ENCODE peak calls at places on chromosomes 3 and 15, in ten cellular contexts. One of them, this sample, is unnamed.

GRCh38 chr3:44065741-44066140 is 175.9 kb upstream of the TOPAZ1 start:
- DNase-seq in type B pancreatic cell: peak
- DNase-seq in heart right ventricle: no peak
- DNase-seq in HCT116: no peak
- DNase-seq in activated T-cell treated with anti-CD3 and anti-CD28 coated beads for 1 hour: no peak
- DNase-seq in GDM1: no peak
- DNase-seq in COR-L47: peak
- DNase-seq in retina: peak
- DNase-seq in nephron progenitor cell: no peak
- DNase-seq in mucosa of gallbladder: no peak
- DNase-seq in this sample: no peak

GRCh38 chr3:172868565-172869172 is 118.1 kb downstream of the ECT2 start:
- DNase-seq in type B pancreatic cell: no peak
- DNase-seq in heart right ventricle: no peak
- DNase-seq in HCT116: no peak
- DNase-seq in activated T-cell treated with anti-CD3 and anti-CD28 coated beads for 1 hour: no peak
- DNase-seq in GDM1: no peak
- DNase-seq in COR-L47: peak
- DNase-seq in retina: no peak
- DNase-seq in nephron progenitor cell: no peak
- DNase-seq in mucosa of gallbladder: no peak
- DNase-seq in this sample: no peak

GRCh38 chr15:70023064-70023768 is 74.5 kb downstream of the TLE3 start:
- DNase-seq in type B pancreatic cell: no peak
- DNase-seq in heart right ventricle: no peak
- DNase-seq in HCT116: peak
- DNase-seq in activated T-cell treated with anti-CD3 and anti-CD28 coated beads for 1 hour: peak
- DNase-seq in GDM1: no peak
- DNase-seq in COR-L47: no peak
- DNase-seq in retina: no peak
- DNase-seq in nephron progenitor cell: no peak
- DNase-seq in mucosa of gallbladder: peak
- DNase-seq in this sample: peak

GRCh38 chr3:159861369-159861987 is 127.2 kb upstream of the IL12A start:
- DNase-seq in type B pancreatic cell: no peak
- DNase-seq in heart right ventricle: no peak
- DNase-seq in HCT116: no peak
- DNase-seq in activated T-cell treated with anti-CD3 and anti-CD28 coated beads for 1 hour: no peak
- DNase-seq in GDM1: no peak
- DNase-seq in COR-L47: no peak
- DNase-seq in retina: no peak
- DNase-seq in nephron progenitor cell: no peak
- DNase-seq in mucosa of gallbladder: no peak
- DNase-seq in this sample: no peak

GRCh38 chr15:34084086-34084485 is 17.6 kb downstream of the EMC7 start:
- DNase-seq in type B pancreatic cell: no peak
- DNase-seq in heart right ventricle: no peak
- DNase-seq in HCT116: no peak
- DNase-seq in activated T-cell treated with anti-CD3 and anti-CD28 coated beads for 1 hour: no peak
- DNase-seq in GDM1: no peak
- DNase-seq in COR-L47: no peak
- DNase-seq in retina: no peak
- DNase-seq in nephron progenitor cell: no peak
- DNase-seq in mucosa of gallbladder: peak
- DNase-seq in this sample: no peak

GRCh38 chr3:195213639-195214315 is 57.2 kb downstream of the XXYLT1 start:
- DNase-seq in type B pancreatic cell: peak
- DNase-seq in heart right ventricle: no peak
- DNase-seq in HCT116: no peak
- DNase-seq in activated T-cell treated with anti-CD3 and anti-CD28 coated beads for 1 hour: no peak
- DNase-seq in GDM1: no peak
- DNase-seq in COR-L47: no peak
- DNase-seq in retina: no peak
- DNase-seq in nephron progenitor cell: no peak
- DNase-seq in mucosa of gallbladder: no peak
- DNase-seq in this sample: no peak

GRCh38 chr15:87033056-87033455 is 953.4 kb downstream of the AGBL1 start:
- DNase-seq in type B pancreatic cell: no peak
- DNase-seq in heart right ventricle: no peak
- DNase-seq in HCT116: no peak
- DNase-seq in activated T-cell treated with anti-CD3 and anti-CD28 coated beads for 1 hour: no peak
- DNase-seq in GDM1: no peak
- DNase-seq in COR-L47: no peak
- DNase-seq in retina: no peak
- DNase-seq in nephron progenitor cell: peak
- DNase-seq in mucosa of gallbladder: no peak
- DNase-seq in this sample: no peak

GRCh38 chr3:188853896-188854295 is 317.9 kb upstream of the TPRG1 start:
- DNase-seq in type B pancreatic cell: no peak
- DNase-seq in heart right ventricle: no peak
- DNase-seq in HCT116: no peak
- DNase-seq in activated T-cell treated with anti-CD3 and anti-CD28 coated beads for 1 hour: no peak
- DNase-seq in GDM1: no peak
- DNase-seq in COR-L47: no peak
- DNase-seq in retina: no peak
- DNase-seq in nephron progenitor cell: no peak
- DNase-seq in mucosa of gallbladder: no peak
- DNase-seq in this sample: no peak

GRCh38 chr3:11373235-11373634 is 101.0 kb downstream of the ATG7 start:
- DNase-seq in type B pancreatic cell: no peak
- DNase-seq in heart right ventricle: no peak
- DNase-seq in HCT116: no peak
- DNase-seq in activated T-cell treated with anti-CD3 and anti-CD28 coated beads for 1 hour: no peak
- DNase-seq in GDM1: no peak
- DNase-seq in COR-L47: peak
- DNase-seq in retina: no peak
- DNase-seq in nephron progenitor cell: no peak
- DNase-seq in mucosa of gallbladder: no peak
- DNase-seq in this sample: no peak

GRCh38 chr3:99774467-99774866 is 43.2 kb upstream of the CMSS1 start:
- DNase-seq in type B pancreatic cell: no peak
- DNase-seq in heart right ventricle: no peak
- DNase-seq in HCT116: no peak
- DNase-seq in activated T-cell treated with anti-CD3 and anti-CD28 coated beads for 1 hour: no peak
- DNase-seq in GDM1: no peak
- DNase-seq in COR-L47: no peak
- DNase-seq in retina: no peak
- DNase-seq in nephron progenitor cell: no peak
- DNase-seq in mucosa of gallbladder: no peak
- DNase-seq in this sample: no peak

GRCh38 chr15:101476756-101477155 is 12.8 kb downstream of the PCSK6 start:
- DNase-seq in type B pancreatic cell: no peak
- DNase-seq in heart right ventricle: no peak
- DNase-seq in HCT116: no peak
- DNase-seq in activated T-cell treated with anti-CD3 and anti-CD28 coated beads for 1 hour: no peak
- DNase-seq in GDM1: no peak
- DNase-seq in COR-L47: no peak
- DNase-seq in retina: no peak
- DNase-seq in nephron progenitor cell: no peak
- DNase-seq in mucosa of gallbladder: no peak
- DNase-seq in this sample: no peak

GRCh38 chr3:129627350-129628168 is 21.1 kb upstream of the PLXND1 start:
- DNase-seq in type B pancreatic cell: no peak
- DNase-seq in heart right ventricle: peak
- DNase-seq in HCT116: peak
- DNase-seq in activated T-cell treated with anti-CD3 and anti-CD28 coated beads for 1 hour: peak
- DNase-seq in GDM1: peak
- DNase-seq in COR-L47: peak
- DNase-seq in retina: peak
- DNase-seq in nephron progenitor cell: peak
- DNase-seq in mucosa of gallbladder: peak
- DNase-seq in this sample: no peak

GRCh38 chr3:184016820-184017671 is 638 bp downstream of the ABCC5 start:
- DNase-seq in type B pancreatic cell: peak
- DNase-seq in heart right ventricle: peak
- DNase-seq in HCT116: peak
- DNase-seq in activated T-cell treated with anti-CD3 and anti-CD28 coated beads for 1 hour: peak
- DNase-seq in GDM1: peak
- DNase-seq in COR-L47: peak
- DNase-seq in retina: peak
- DNase-seq in nephron progenitor cell: peak
- DNase-seq in mucosa of gallbladder: peak
- DNase-seq in this sample: no peak

GRCh38 chr3:167736264-167736787 is 805 bp downstream of the SERPINI1 start:
- DNase-seq in type B pancreatic cell: no peak
- DNase-seq in heart right ventricle: no peak
- DNase-seq in HCT116: no peak
- DNase-seq in activated T-cell treated with anti-CD3 and anti-CD28 coated beads for 1 hour: no peak
- DNase-seq in GDM1: no peak
- DNase-seq in COR-L47: no peak
- DNase-seq in retina: no peak
- DNase-seq in nephron progenitor cell: no peak
- DNase-seq in mucosa of gallbladder: no peak
- DNase-seq in this sample: no peak

GRCh38 chr15:47266556-47266955 is 450.7 kb upstream of the SEMA6D start:
- DNase-seq in type B pancreatic cell: no peak
- DNase-seq in heart right ventricle: no peak
- DNase-seq in HCT116: no peak
- DNase-seq in activated T-cell treated with anti-CD3 and anti-CD28 coated beads for 1 hour: no peak
- DNase-seq in GDM1: no peak
- DNase-seq in COR-L47: no peak
- DNase-seq in retina: no peak
- DNase-seq in nephron progenitor cell: no peak
- DNase-seq in mucosa of gallbladder: no peak
- DNase-seq in this sample: no peak

GRCh38 chr15:92079047-92079446 is 225.5 kb downstream of the SLCO3A1 start:
- DNase-seq in type B pancreatic cell: no peak
- DNase-seq in heart right ventricle: no peak
- DNase-seq in HCT116: peak
- DNase-seq in activated T-cell treated with anti-CD3 and anti-CD28 coated beads for 1 hour: no peak
- DNase-seq in GDM1: no peak
- DNase-seq in COR-L47: no peak
- DNase-seq in retina: no peak
- DNase-seq in nephron progenitor cell: no peak
- DNase-seq in mucosa of gallbladder: no peak
- DNase-seq in this sample: no peak

GRCh38 chr3:156675744-156676466 is 1.5 kb downstream of the TIPARP start:
- DNase-seq in type B pancreatic cell: no peak
- DNase-seq in heart right ventricle: peak
- DNase-seq in HCT116: peak
- DNase-seq in activated T-cell treated with anti-CD3 and anti-CD28 coated beads for 1 hour: peak
- DNase-seq in GDM1: no peak
- DNase-seq in COR-L47: peak
- DNase-seq in retina: peak
- DNase-seq in nephron progenitor cell: peak
- DNase-seq in mucosa of gallbladder: peak
- DNase-seq in this sample: no peak

GRCh38 chr15:29103825-29104565 is 165.6 kb downstream of the NSMCE3 start:
- DNase-seq in type B pancreatic cell: peak
- DNase-seq in heart right ventricle: peak
- DNase-seq in HCT116: peak
- DNase-seq in activated T-cell treated with anti-CD3 and anti-CD28 coated beads for 1 hour: peak
- DNase-seq in GDM1: no peak
- DNase-seq in COR-L47: peak
- DNase-seq in retina: peak
- DNase-seq in nephron progenitor cell: peak
- DNase-seq in mucosa of gallbladder: peak
- DNase-seq in this sample: peak

GRCh38 chr15:27645672-27646071 is 453.4 kb downstream of the OCA2 start:
- DNase-seq in type B pancreatic cell: no peak
- DNase-seq in heart right ventricle: no peak
- DNase-seq in HCT116: no peak
- DNase-seq in activated T-cell treated with anti-CD3 and anti-CD28 coated beads for 1 hour: no peak
- DNase-seq in GDM1: no peak
- DNase-seq in COR-L47: no peak
- DNase-seq in retina: no peak
- DNase-seq in nephron progenitor cell: no peak
- DNase-seq in mucosa of gallbladder: no peak
- DNase-seq in this sample: no peak

GRCh38 chr15:77224352-77224751 is 153.4 kb upstream of the TSPAN3 start:
- DNase-seq in type B pancreatic cell: no peak
- DNase-seq in heart right ventricle: no peak
- DNase-seq in HCT116: no peak
- DNase-seq in activated T-cell treated with anti-CD3 and anti-CD28 coated beads for 1 hour: no peak
- DNase-seq in GDM1: no peak
- DNase-seq in COR-L47: peak
- DNase-seq in retina: peak
- DNase-seq in nephron progenitor cell: no peak
- DNase-seq in mucosa of gallbladder: no peak
- DNase-seq in this sample: no peak

GRCh38 chr15:77982127-77982490 is 95.4 kb downstream of the TBC1D2B start:
- DNase-seq in type B pancreatic cell: no peak
- DNase-seq in heart right ventricle: no peak
- DNase-seq in HCT116: no peak
- DNase-seq in activated T-cell treated with anti-CD3 and anti-CD28 coated beads for 1 hour: no peak
- DNase-seq in GDM1: no peak
- DNase-seq in COR-L47: no peak
- DNase-seq in retina: no peak
- DNase-seq in nephron progenitor cell: no peak
- DNase-seq in mucosa of gallbladder: no peak
- DNase-seq in this sample: no peak

GRCh38 chr3:13179181-13179580 is 106.0 kb upstream of the IQSEC1 start:
- DNase-seq in type B pancreatic cell: no peak
- DNase-seq in heart right ventricle: no peak
- DNase-seq in HCT116: no peak
- DNase-seq in activated T-cell treated with anti-CD3 and anti-CD28 coated beads for 1 hour: no peak
- DNase-seq in GDM1: no peak
- DNase-seq in COR-L47: no peak
- DNase-seq in retina: no peak
- DNase-seq in nephron progenitor cell: no peak
- DNase-seq in mucosa of gallbladder: no peak
- DNase-seq in this sample: no peak

GRCh38 chr3:158279584-158279983 is 169.7 kb downstream of the RSRC1 start:
- DNase-seq in type B pancreatic cell: no peak
- DNase-seq in heart right ventricle: no peak
- DNase-seq in HCT116: no peak
- DNase-seq in activated T-cell treated with anti-CD3 and anti-CD28 coated beads for 1 hour: no peak
- DNase-seq in GDM1: no peak
- DNase-seq in COR-L47: no peak
- DNase-seq in retina: no peak
- DNase-seq in nephron progenitor cell: no peak
- DNase-seq in mucosa of gallbladder: no peak
- DNase-seq in this sample: no peak

GRCh38 chr15:51775967-51776816 is 24.8 kb downstream of the TMOD2 start:
- DNase-seq in type B pancreatic cell: no peak
- DNase-seq in heart right ventricle: peak
- DNase-seq in HCT116: peak
- DNase-seq in activated T-cell treated with anti-CD3 and anti-CD28 coated beads for 1 hour: peak
- DNase-seq in GDM1: peak
- DNase-seq in COR-L47: peak
- DNase-seq in retina: peak
- DNase-seq in nephron progenitor cell: peak
- DNase-seq in mucosa of gallbladder: peak
- DNase-seq in this sample: no peak

GRCh38 chr3:177195941-177196472 is 1.3 kb downstream of the TBL1XR1 start:
- DNase-seq in type B pancreatic cell: no peak
- DNase-seq in heart right ventricle: peak
- DNase-seq in HCT116: no peak
- DNase-seq in activated T-cell treated with anti-CD3 and anti-CD28 coated beads for 1 hour: no peak
- DNase-seq in GDM1: peak
- DNase-seq in COR-L47: no peak
- DNase-seq in retina: peak
- DNase-seq in nephron progenitor cell: no peak
- DNase-seq in mucosa of gallbladder: no peak
- DNase-seq in this sample: no peak

GRCh38 chr3:28667646-28668376 is 319.2 kb upstream of the AZI2 start:
- DNase-seq in type B pancreatic cell: no peak
- DNase-seq in heart right ventricle: peak
- DNase-seq in HCT116: peak
- DNase-seq in activated T-cell treated with anti-CD3 and anti-CD28 coated beads for 1 hour: peak
- DNase-seq in GDM1: peak
- DNase-seq in COR-L47: peak
- DNase-seq in retina: peak
- DNase-seq in nephron progenitor cell: peak
- DNase-seq in mucosa of gallbladder: peak
- DNase-seq in this sample: peak

GRCh38 chr15:24748812-24749439 is 73.4 kb downstream of the NPAP1 start:
- DNase-seq in type B pancreatic cell: no peak
- DNase-seq in heart right ventricle: no peak
- DNase-seq in HCT116: no peak
- DNase-seq in activated T-cell treated with anti-CD3 and anti-CD28 coated beads for 1 hour: no peak
- DNase-seq in GDM1: no peak
- DNase-seq in COR-L47: no peak
- DNase-seq in retina: no peak
- DNase-seq in nephron progenitor cell: no peak
- DNase-seq in mucosa of gallbladder: no peak
- DNase-seq in this sample: no peak

GRCh38 chr3:142735462-142735861 is 11.6 kb downstream of the TRPC1 start:
- DNase-seq in type B pancreatic cell: no peak
- DNase-seq in heart right ventricle: no peak
- DNase-seq in HCT116: no peak
- DNase-seq in activated T-cell treated with anti-CD3 and anti-CD28 coated beads for 1 hour: no peak
- DNase-seq in GDM1: no peak
- DNase-seq in COR-L47: no peak
- DNase-seq in retina: no peak
- DNase-seq in nephron progenitor cell: no peak
- DNase-seq in mucosa of gallbladder: no peak
- DNase-seq in this sample: no peak